ENCODE peak calls at places on chromosomes 12 and 14, in seven cellular contexts. M, A, B, C, Y, W and Q are unnamed samples.

GRCh38 chr12:6735448-6736191 is 11.8 kb downstream of the COPS7A start:
- DNase-seq in M (peak), A (peak), B (peak), C (peak), Y (peak), W (peak), Q (peak)

GRCh38 chr12:2284857-2285256 is 232.1 kb downstream of the CACNA1C start:
- DNase-seq in M (peak), A (peak), B (peak), C (peak), Y (peak), W (no peak), Q (no peak)

GRCh38 chr12:10716704-10717315 is 6.3 kb downstream of the YBX3 start:
- DNase-seq in M (peak), A (peak), B (no peak), C (peak), Y (peak), W (peak), Q (no peak)

GRCh38 chr12:52251367-52252055 is 18.5 kb downstream of the KRT7 start:
- DNase-seq in M (no peak), A (no peak), B (peak), C (no peak), Y (no peak), W (no peak), Q (no peak)

GRCh38 chr12:46110220-46110700 is 119.9 kb upstream of the SCAF11 start:
- DNase-seq in M (no peak), A (no peak), B (no peak), C (no peak), Y (no peak), W (no peak), Q (no peak)

GRCh38 chr12:539540-540310 is 80.0 kb downstream of the B4GALNT3 start:
- DNase-seq in M (no peak), A (no peak), B (no peak), C (no peak), Y (no peak), W (no peak), Q (no peak)

GRCh38 chr14:102504302-102504950 is 5.2 kb downstream of the ANKRD9 start:
- DNase-seq in M (no peak), A (no peak), B (no peak), C (no peak), Y (peak), W (peak), Q (no peak)

GRCh38 chr12:54981796-54982195 is 2.8 kb downstream of the TESPA1 start:
- DNase-seq in M (no peak), A (no peak), B (peak), C (no peak), Y (no peak), W (no peak), Q (no peak)

GRCh38 chr12:26723379-26724308 is 109.3 kb downstream of the ITPR2 start:
- DNase-seq in M (no peak), A (peak), B (no peak), C (peak), Y (no peak), W (no peak), Q (no peak)

GRCh38 chr12:53696285-53696654 is 20.4 kb upstream of the ATP5MC2 start:
- DNase-seq in M (no peak), A (peak), B (peak), C (peak), Y (peak), W (peak), Q (no peak)

GRCh38 chr12:104784592-104784991 is 173.5 kb downstream of the SLC41A2 start:
- DNase-seq in M (no peak), A (peak), B (no peak), C (no peak), Y (no peak), W (no peak), Q (no peak)

GRCh38 chr12:112107306-112107705 is 1.3 kb downstream of the NAA25 start:
- DNase-seq in M (no peak), A (no peak), B (peak), C (no peak), Y (no peak), W (no peak), Q (no peak)

GRCh38 chr14:80135305-80136088 is 75.8 kb downstream of the DIO2 start:
- DNase-seq in M (no peak), A (no peak), B (no peak), C (peak), Y (no peak), W (no peak), Q (no peak)

GRCh38 chr12:109621271-109621671 is 47.7 kb downstream of the MVK start:
- DNase-seq in M (no peak), A (no peak), B (no peak), C (no peak), Y (no peak), W (no peak), Q (no peak)

GRCh38 chr12:86663691-86664090 is 407.5 kb upstream of the MGAT4C start:
- DNase-seq in M (no peak), A (no peak), B (no peak), C (peak), Y (no peak), W (no peak), Q (no peak)

GRCh38 chr14:82432531-82432930 is 898.9 kb upstream of the SEL1L start:
- DNase-seq in M (no peak), A (no peak), B (no peak), C (no peak), Y (no peak), W (no peak), Q (no peak)
- H3K27ac ChIP-seq in M (no peak), A (no peak), B (no peak), C (no peak), Y (no peak), W (no peak), Q (no peak)

GRCh38 chr12:107650977-107651376 is 34.6 kb upstream of the PWP1 start:
- DNase-seq in M (no peak), A (no peak), B (no peak), C (no peak), Y (no peak), W (no peak), Q (no peak)
- H3K4me3 ChIP-seq in M (no peak), A (no peak), B (no peak), C (no peak), Y (no peak), W (no peak), Q (no peak)

GRCh38 chr14:68668028-68668427 is 124.8 kb downstream of the ZFP36L1 start:
- DNase-seq in M (no peak), A (no peak), B (no peak), C (no peak), Y (no peak), W (no peak), Q (no peak)

GRCh38 chr14:68669644-68670343 is 123.1 kb downstream of the ZFP36L1 start:
- DNase-seq in M (peak), A (no peak), B (no peak), C (no peak), Y (no peak), W (no peak), Q (no peak)

GRCh38 chr14:68670344-68670725 is 122.5 kb downstream of the ZFP36L1 start:
- DNase-seq in M (no peak), A (no peak), B (no peak), C (no peak), Y (no peak), W (no peak), Q (no peak)

GRCh38 chr14:68668531-68668930 is 124.3 kb downstream of the ZFP36L1 start:
- DNase-seq in M (no peak), A (no peak), B (no peak), C (no peak), Y (no peak), W (no peak), Q (no peak)

DNA sequence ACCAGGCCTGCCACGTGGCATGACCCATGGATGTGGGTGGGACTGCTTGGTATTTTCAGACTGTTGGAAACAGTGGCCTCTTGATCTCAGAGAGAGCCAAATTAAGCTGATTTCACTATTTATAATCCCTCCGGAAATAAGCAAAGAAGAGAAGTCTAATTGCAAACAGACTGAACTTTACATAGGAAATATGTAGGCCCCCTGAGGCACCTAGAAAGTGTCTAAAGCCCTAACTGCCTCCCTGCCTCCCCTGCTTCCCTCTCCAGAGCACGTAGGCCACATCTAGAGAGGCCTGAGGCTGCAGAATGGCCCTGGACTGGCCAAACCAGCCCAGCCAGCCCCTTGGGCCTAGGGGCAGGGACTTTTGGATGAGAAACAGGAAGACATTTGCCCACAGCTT is 123.8 kb downstream of the ZFP36L1 start:
- DNase-seq in M (no peak), A (no peak), B (no peak), C (no peak), Y (no peak), W (no peak), Q (no peak)
- H3K27ac ChIP-seq in M (no peak), A (no peak), B (no peak), C (no peak), Y (peak), W (peak), Q (no peak)

DNA sequence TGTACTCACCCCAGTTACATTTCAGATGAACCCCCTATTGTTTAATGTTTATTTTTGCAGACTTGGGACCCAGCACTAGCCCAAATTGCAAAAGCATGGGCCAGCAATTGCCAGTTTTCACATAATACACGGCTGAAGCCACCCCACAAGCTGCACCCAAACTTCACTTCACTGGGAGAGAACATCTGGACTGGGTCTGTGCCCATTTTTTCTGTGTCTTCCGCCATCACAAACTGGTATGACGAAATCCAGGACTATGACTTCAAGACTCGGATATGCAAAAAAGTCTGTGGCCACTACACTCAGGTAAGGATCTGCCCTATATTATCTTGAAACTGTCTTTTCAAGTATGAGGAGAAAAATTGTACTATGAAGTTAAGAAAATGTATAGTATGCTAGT is 1.2 kb downstream of the GLIPR1 start:
- DNase-seq in M (no peak), A (peak), B (no peak), C (peak), Y (no peak), W (no peak), Q (no peak)
- H3K4me3 ChIP-seq in M (peak), A (peak), B (peak), C (peak), Y (peak), W (peak), Q (peak)

GRCh38 chr14:51507556-51508511 is 143.9 kb upstream of the FRMD6 start:
- DNase-seq in M (peak), A (peak), B (no peak), C (peak), Y (no peak), W (peak), Q (no peak)
- H3K27ac ChIP-seq in M (no peak), A (peak), B (no peak), C (no peak), Y (peak), W (peak), Q (no peak)

GRCh38 chr14:49050836-49051235 is 535.3 kb downstream of the RPS29 start:
- DNase-seq in M (no peak), A (peak), B (no peak), C (peak), Y (no peak), W (no peak), Q (no peak)

GRCh38 chr14:49052516-49052915 is 533.7 kb downstream of the RPS29 start:
- DNase-seq in M (no peak), A (peak), B (no peak), C (peak), Y (no peak), W (no peak), Q (no peak)

GRCh38 chr14:49051328-49052060 is 534.7 kb downstream of the RPS29 start:
- DNase-seq in M (no peak), A (peak), B (no peak), C (peak), Y (no peak), W (no peak), Q (no peak)
- H3K4me3 ChIP-seq in M (no peak), A (no peak), B (no peak), C (no peak), Y (no peak), W (no peak), Q (no peak)

GRCh38 chr12:124298685-124299410 is 4.0 kb downstream of the RFLNA start:
- DNase-seq in M (no peak), A (no peak), B (no peak), C (no peak), Y (no peak), W (no peak), Q (no peak)
- H3K27ac ChIP-seq in M (no peak), A (no peak), B (no peak), C (no peak), Y (no peak), W (no peak), Q (no peak)